ENCODE peak calls at places on chromosome 14, in six cellular contexts. O, D, P, U, N and W are unnamed samples. For H3K9me3, the result is how much of the 10 kb centered on the place peaks cover.

GRCh38 chr14:63922696-63923421 is 70.1 kb downstream of the SYNE2 start:
- DNase-seq in O (no peak), D (no peak), P (peak), U (no peak), N (no peak), W (no peak)

GRCh38 chr14:81625343-81625742 is 91.7 kb upstream of the SEL1L start:
- DNase-seq in O (no peak), D (peak), P (no peak), U (no peak), N (no peak), W (no peak)

GRCh38 chr14:61585598-61586538 is 109.4 kb upstream of the HIF1A start:
- DNase-seq in O (peak), D (no peak), P (peak), U (no peak), N (no peak), W (no peak)

GRCh38 chr14:44736326-44736725 is 225.4 kb downstream of the KLHL28 start:
- DNase-seq in O (no peak), D (no peak), P (no peak), U (no peak), N (no peak), W (no peak)

GRCh38 chr14:74299061-74299545 is 3.6 kb downstream of the ABCD4 start:
- DNase-seq in O (no peak), D (peak), P (peak), U (peak), N (no peak), W (no peak)

GRCh38 chr14:73133795-73134194 is 2.5 kb upstream of the PSEN1 start:
- DNase-seq in O (no peak), D (no peak), P (no peak), U (no peak), N (no peak), W (no peak)

GRCh38 chr14:80275208-80275850 is 64.0 kb upstream of the DIO2 start:
- DNase-seq in O (peak), D (no peak), P (peak), U (no peak), N (no peak), W (no peak)

GRCh38 chr14:102229071-102229738 is 75.8 kb downstream of the MOK start:
- DNase-seq in O (no peak), D (no peak), P (no peak), U (no peak), N (no peak), W (no peak)

GRCh38 chr14:56590535-56590951 is 10.9 kb downstream of the TMEM260 start:
- DNase-seq in O (no peak), D (peak), P (no peak), U (no peak), N (no peak), W (peak)

GRCh38 chr14:69013943-69014782 is 35.1 kb upstream of the ACTN1 start:
- DNase-seq in O (peak), D (no peak), P (peak), U (no peak), N (no peak), W (peak)

GRCh38 chr14:77912754-77913556 is 113.0 kb downstream of the ADCK1 start:
- DNase-seq in O (no peak), D (no peak), P (no peak), U (no peak), N (no peak), W (no peak)

GRCh38 chr14:104030958-104031357 is 54.5 kb upstream of the ASPG start:
- DNase-seq in O (no peak), D (no peak), P (no peak), U (no peak), N (no peak), W (no peak)

GRCh38 chr14:67882973-67883372 is 63.4 kb downstream of the RAD51B start:
- DNase-seq in O (no peak), D (no peak), P (no peak), U (no peak), N (no peak), W (no peak)

GRCh38 chr14:33967138-33967537 is 16.3 kb upstream of the EGLN3 start:
- DNase-seq in O (no peak), D (no peak), P (no peak), U (no peak), N (no peak), W (no peak)
- H4K8ac ChIP-seq in O (no peak), D (no peak), P (no peak), U (no peak), N (no peak), W (no peak)

GRCh38 chr14:100065161-100065871 is at the start of gene EVL:
- DNase-seq in O (no peak), D (no peak), P (no peak), U (no peak), N (no peak), W (no peak)
- H3K9me3 ChIP-seq in O (under half), D (under half), P (under half), U (under half), N (under half), W (under half)

GRCh38 chr14:22070119-22070982 is 396.7 kb upstream of the OR4E1 start:
- DNase-seq in O (no peak), D (no peak), P (no peak), U (peak), N (no peak), W (peak)
- H3K9ac ChIP-seq in O (peak), D (no peak), P (no peak), U (no peak), N (no peak), W (no peak)

GRCh38 chr14:52351191-52351560 is 37.1 kb downstream of the PTGER2 start:
- DNase-seq in O (peak), D (no peak), P (peak), U (no peak), N (no peak), W (no peak)

GRCh38 chr14:52349731-52350130 is 35.6 kb downstream of the PTGER2 start:
- DNase-seq in O (peak), D (no peak), P (no peak), U (no peak), N (no peak), W (no peak)

GRCh38 chr14:52351561-52352491 is 37.7 kb downstream of the PTGER2 start:
- DNase-seq in O (peak), D (no peak), P (peak), U (no peak), N (no peak), W (no peak)

GRCh38 chr14:52348796-52349195 is 34.7 kb downstream of the PTGER2 start:
- DNase-seq in O (peak), D (no peak), P (peak), U (no peak), N (no peak), W (no peak)

GRCh38 chr14:52350445-52350844 is 36.3 kb downstream of the PTGER2 start:
- DNase-seq in O (no peak), D (no peak), P (no peak), U (no peak), N (no peak), W (no peak)
- H4K8ac ChIP-seq in O (no peak), D (no peak), P (peak), U (no peak), N (no peak), W (no peak)

DNA sequence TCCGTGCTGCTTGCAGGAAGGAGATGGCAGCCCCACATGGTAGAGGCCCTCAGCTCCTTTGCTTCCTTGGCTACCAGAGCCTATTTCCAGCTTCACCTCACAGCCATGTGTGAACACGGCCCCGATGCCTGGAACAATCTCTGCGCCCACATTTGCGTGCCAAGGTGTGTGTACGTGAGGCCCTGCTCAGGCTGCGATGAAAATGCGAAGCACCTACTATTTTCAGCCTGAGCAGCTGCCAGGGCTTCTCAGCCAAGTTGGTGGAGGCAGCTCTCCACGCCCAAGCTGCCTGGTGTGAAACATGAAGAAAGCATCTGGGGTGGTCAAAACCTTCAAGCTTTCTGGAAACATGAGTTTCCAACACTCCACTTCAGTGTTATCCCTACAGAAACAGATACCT is 177.8 kb upstream of the EGLN3 start:
- DNase-seq in O (no peak), D (no peak), P (no peak), U (no peak), N (no peak), W (no peak)
- H3K9me3 ChIP-seq in O (under half), D (under half), P (under half), U (under half), N (under half), W (under half)

GRCh38 chr14:49972199-49972671 is 79.4 kb downstream of the ARF6 start:
- DNase-seq in O (peak), D (no peak), P (peak), U (peak), N (no peak), W (no peak)

GRCh38 chr14:49972840-49973239 is 80.0 kb downstream of the ARF6 start:
- DNase-seq in O (peak), D (no peak), P (peak), U (peak), N (no peak), W (no peak)

GRCh38 chr14:49969961-49970360 is 77.1 kb downstream of the ARF6 start:
- DNase-seq in O (no peak), D (no peak), P (no peak), U (no peak), N (no peak), W (no peak)

GRCh38 chr14:49971156-49972141 is 78.6 kb downstream of the ARF6 start:
- DNase-seq in O (no peak), D (no peak), P (peak), U (no peak), N (no peak), W (no peak)

DNA sequence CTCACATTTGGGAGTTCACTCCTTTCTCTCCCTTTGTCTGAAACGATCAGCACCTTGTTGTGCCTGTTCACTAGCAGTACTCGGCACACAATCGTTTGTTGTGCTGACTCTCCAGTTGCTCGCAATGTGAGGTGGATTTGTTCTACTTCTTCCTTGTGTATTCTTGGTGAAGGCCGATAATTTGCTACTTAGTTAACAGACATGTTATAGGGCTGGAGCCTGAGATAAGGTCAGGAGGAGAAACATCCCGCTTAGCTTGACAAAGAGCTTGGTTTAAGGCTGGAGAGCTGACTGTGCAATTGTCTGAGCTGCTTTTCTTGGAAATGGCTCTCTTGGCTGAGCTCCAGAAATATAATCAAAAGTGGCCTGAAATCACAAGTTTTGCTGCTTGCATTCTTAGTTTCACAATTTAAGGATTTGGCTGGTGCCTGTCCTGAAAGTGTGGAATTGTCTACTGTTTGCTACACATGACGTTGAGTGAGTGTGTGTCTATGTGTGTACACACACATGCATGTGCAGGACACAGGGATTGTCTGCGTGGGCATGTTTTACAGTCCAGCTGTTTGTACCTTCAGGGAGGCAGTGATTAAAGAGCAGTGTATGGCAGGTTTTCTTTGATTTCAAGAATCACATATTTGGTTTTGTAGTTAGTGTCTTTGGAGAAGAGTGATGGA is 77.7 kb downstream of the ARF6 start:
- DNase-seq in O (peak), D (no peak), P (peak), U (no peak), N (no peak), W (no peak)
- H3K9ac ChIP-seq in O (peak), D (no peak), P (peak), U (no peak), N (no peak), W (no peak)

GRCh38 chr14:23613242-23614070 is 22.7 kb upstream of the DHRS2 start:
- DNase-seq in O (no peak), D (no peak), P (no peak), U (no peak), N (no peak), W (no peak)
- H4K8ac ChIP-seq in O (no peak), D (no peak), P (no peak), U (no peak), N (no peak), W (no peak)